ENCODE peak calls at places on chromosomes 1 and 21, in four cellular contexts. A is CD8-positive, alpha-beta T cell; W is activated CD8-positive, alpha-beta memory T cell treated with anti-CD3 and anti-CD28 coated beads, Interleukin-2, amount 10 ng/mL, durations not matched to agents 7 days and 5 days; Y is PC-3. K is an unnamed sample.

GRCh38 chr1:21302747-21303715 is 12.8 kb upstream of the ECE1 start:
- ATAC-seq in A (no peak), W (no peak), Y (peak; percentile 75), K (peak; percentile 79)

GRCh38 chr1:29240986-29241385 is 4.7 kb downstream of the PTPRU start:
- ATAC-seq in A (no peak), W (no peak), Y (no peak), K (no peak)

GRCh38 chr1:46645815-46646214 is 22.3 kb downstream of the ATPAF1 start:
- ATAC-seq in A (no peak), W (no peak), Y (no peak), K (no peak)

GRCh38 chr1:66276229-66276628 is 257.7 kb upstream of the SGIP1 start:
- ATAC-seq in A (peak; percentile 51), W (peak; percentile 81), Y (no peak), K (no peak)

GRCh38 chr21:17045214-17045835 is 467.5 kb upstream of the CXADR start:
- ATAC-seq in A (no peak), W (no peak), Y (no peak), K (peak; percentile 61)

GRCh38 chr1:197441990-197442389 is 173.9 kb downstream of the CRB1 start:
- ATAC-seq in A (no peak), W (no peak), Y (no peak), K (no peak)

GRCh38 chr1:232629250-232630046 is 485 bp downstream of the SIPA1L2 start:
- ATAC-seq in A (no peak), W (peak; percentile 52), Y (peak; percentile 27), K (peak; percentile 50)

GRCh38 chr1:230797376-230798186 is 50.4 kb downstream of the CAPN9 start:
- ATAC-seq in A (no peak), W (no peak), Y (peak; percentile 92), K (peak; percentile 93)

GRCh38 chr1:15370781-15371467 is 38.8 kb upstream of the EFHD2 start:
- ATAC-seq in A (no peak), W (no peak), Y (no peak), K (no peak)

GRCh38 chr1:20063861-20064292 is 6.1 kb upstream of the PLA2G5 start:
- ATAC-seq in A (no peak), W (no peak), Y (peak; percentile 92), K (no peak)

GRCh38 chr1:151158751-151159251 is 2.4 kb downstream of the TNFAIP8L2 start:
- ATAC-seq in A (no peak), W (no peak), Y (no peak), K (no peak)

GRCh38 chr21:45580181-45580575 is 37.9 kb upstream of the SLC19A1 start:
- ATAC-seq in A (no peak), W (no peak), Y (no peak), K (no peak)

GRCh38 chr1:48109390-48110009 is 112.3 kb upstream of the TRABD2B start:
- ATAC-seq in A (no peak), W (no peak), Y (peak; percentile 81), K (peak; percentile 90)

GRCh38 chr1:227429447-227430359 is 111.4 kb upstream of the CDC42BPA start:
- ATAC-seq in A (no peak), W (no peak), Y (no peak), K (peak; percentile 35)

GRCh38 chr1:87603636-87604035 is 275.0 kb downstream of the LMO4 start:
- ATAC-seq in A (no peak), W (no peak), Y (peak; percentile 35), K (no peak)

GRCh38 chr1:221157026-221157761 is 278.0 kb downstream of the HLX start:
- ATAC-seq in A (no peak), W (no peak), Y (no peak), K (no peak)

GRCh38 chr1:51740652-51741051 is 123.8 kb downstream of the OSBPL9 start:
- ATAC-seq in A (no peak), W (no peak), Y (no peak), K (no peak)

GRCh38 chr1:8947127-8947691 is 1.5 kb downstream of the CA6 start:
- ATAC-seq in A (peak; percentile 24), W (peak; percentile 17), Y (no peak), K (no peak)

GRCh38 chr1:183330335-183330734 is 87.8 kb downstream of the NMNAT2 start:
- ATAC-seq in A (no peak), W (no peak), Y (no peak), K (no peak)

GRCh38 chr1:119647228-119647733 is 785 bp downstream of the ZNF697 start:
- ATAC-seq in A (no peak), W (no peak), Y (peak; percentile 18), K (peak; percentile 11)

GRCh38 chr21:45228171-45228641 is 59.5 kb downstream of the POFUT2 start:
- ATAC-seq in A (peak; percentile 65), W (peak; percentile 85), Y (peak; percentile 88), K (peak; percentile 92)

GRCh38 chr1:234777850-234778214 is 167.9 kb upstream of the IRF2BP2 start:
- ATAC-seq in A (no peak), W (no peak), Y (no peak), K (no peak)

GRCh38 chr1:230632273-230632873 is 9.9 kb upstream of the COG2 start:
- ATAC-seq in A (no peak), W (peak; percentile 30), Y (peak; percentile 95), K (peak; percentile 91)

GRCh38 chr1:184859381-184860105 is 104.9 kb upstream of the EDEM3 start:
- ATAC-seq in A (no peak), W (no peak), Y (no peak), K (no peak)

GRCh38 chr1:95179205-95180001 is 54.6 kb upstream of the RWDD3 start:
- ATAC-seq in A (no peak), W (no peak), Y (no peak), K (peak; percentile 68)

GRCh38 chr1:153072806-153073726 is 1.7 kb upstream of the SPRR2B start:
- ATAC-seq in A (no peak), W (no peak), Y (no peak), K (no peak)

GRCh38 chr1:202076050-202076511 is 46.6 kb upstream of the GPR37L1 start:
- ATAC-seq in A (no peak), W (no peak), Y (no peak), K (peak; percentile 51)

GRCh38 chr1:171485375-171486047 is at the start of gene PRRC2C:
- ATAC-seq in A (peak; percentile 79), W (peak; percentile 90), Y (peak; percentile 95), K (peak; percentile 97)

K was measured in SK-N-SH treated with all-trans-retinoic acid at 6 μM for 48 hours.